ENCODE peak calls at places on chromosomes 3 and 15, in ten cellular contexts. M is pancreas, V is GM23248, W is GM06990, Z is transverse colon, X is uterus, L is hepatocyte, J is HCT116, D is GM12878, B is esophagus squamous epithelium. F is an unnamed sample. For H3K36me3, the result is how much of the 10 kb centered on the place peaks cover.

GRCh38 chr3:136954246-136954645 is 3.5 kb upstream of the IL20RB start:
- DNase-seq in M (no peak), V (peak), W (no peak), Z (no peak), X (no peak), L (no peak), J (no peak), D (no peak), B (no peak), F (no peak)

GRCh38 chr15:35362195-35362829 is 183.7 kb downstream of the DPH6 start:
- DNase-seq in M (no peak), V (peak), W (no peak), Z (no peak), X (no peak), L (no peak), J (no peak), D (no peak), B (no peak), F (no peak)

GRCh38 chr15:98996169-98996568 is 11.4 kb downstream of the PGPEP1L start:
- DNase-seq in M (no peak), V (no peak), W (no peak), Z (no peak), X (no peak), L (no peak), J (no peak), D (no peak), B (no peak), F (no peak)

GRCh38 chr3:134652409-134652831 is 1.6 kb upstream of the KY start:
- DNase-seq in M (no peak), V (peak), W (no peak), Z (no peak), X (no peak), L (no peak), J (no peak), D (no peak), B (no peak), F (peak)

GRCh38 chr15:58465866-58466517 is 34.2 kb downstream of the LIPC start:
- DNase-seq in M (no peak), V (peak), W (no peak), Z (no peak), X (no peak), L (no peak), J (no peak), D (no peak), B (no peak), F (no peak)

GRCh38 chr15:63544253-63545026 is 40.0 kb downstream of the USP3 start:
- DNase-seq in M (no peak), V (no peak), W (peak), Z (no peak), X (no peak), L (no peak), J (no peak), D (no peak), B (no peak), F (no peak)

GRCh38 chr15:68638953-68639500 is 60.2 kb downstream of the CORO2B start:
- DNase-seq in M (no peak), V (peak), W (no peak), Z (no peak), X (no peak), L (no peak), J (no peak), D (no peak), B (no peak), F (no peak)

GRCh38 chr3:61562042-61562809 is 855 bp downstream of the PTPRG start:
- DNase-seq in M (peak), V (peak), W (peak), Z (peak), X (no peak), L (peak), J (no peak), D (no peak), B (no peak), F (no peak)

GRCh38 chr15:88719654-88720053 is 80.8 kb downstream of the ISG20 start:
- DNase-seq in M (no peak), V (no peak), W (no peak), Z (no peak), X (no peak), L (no peak), J (no peak), D (no peak), B (no peak), F (no peak)

GRCh38 chr3:141184430-141184829 is 47.2 kb upstream of the PXYLP1 start:
- DNase-seq in M (no peak), V (no peak), W (no peak), Z (no peak), X (no peak), L (no peak), J (no peak), D (no peak), B (no peak), F (no peak)

DNA sequence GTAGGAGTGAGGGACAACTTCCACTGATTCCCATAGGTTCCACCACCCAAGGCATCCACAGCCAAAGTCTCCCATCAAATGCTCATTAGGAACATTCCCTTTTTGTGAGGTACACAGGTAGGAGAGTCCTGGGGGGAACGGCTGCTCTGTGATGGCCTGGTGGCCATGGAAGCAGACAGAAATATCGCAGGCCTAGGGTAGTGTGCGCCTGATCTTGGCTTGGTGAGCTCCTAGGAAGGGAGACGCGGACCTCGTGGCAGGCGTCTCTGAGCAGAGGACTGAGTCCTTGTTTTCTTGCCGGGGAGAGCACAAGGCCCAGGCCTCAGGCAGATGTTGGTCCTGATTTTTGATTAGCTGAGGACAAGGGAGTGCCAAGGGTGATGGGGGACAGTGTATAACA is 99.5 kb downstream of the SNRPN start:
- DNase-seq in M (peak), V (no peak), W (no peak), Z (no peak), X (no peak), L (no peak), J (no peak), D (no peak), B (no peak), F (peak)
- H3K36me3 ChIP-seq in M (under half), V (under half), W (under half), Z (under half), X (under half), L (under half), J (under half), D (under half), B (under half), F (half or more)

GRCh38 chr15:74594455-74594854 is 21.2 kb upstream of the CLK3 start:
- DNase-seq in M (peak), V (no peak), W (no peak), Z (no peak), X (no peak), L (no peak), J (no peak), D (no peak), B (no peak), F (no peak)
- H3K36me3 ChIP-seq in M (under half), V (under half), W (under half), Z (under half), X (under half), L (under half), J (under half), D (under half), B (under half), F (half or more)

DNA sequence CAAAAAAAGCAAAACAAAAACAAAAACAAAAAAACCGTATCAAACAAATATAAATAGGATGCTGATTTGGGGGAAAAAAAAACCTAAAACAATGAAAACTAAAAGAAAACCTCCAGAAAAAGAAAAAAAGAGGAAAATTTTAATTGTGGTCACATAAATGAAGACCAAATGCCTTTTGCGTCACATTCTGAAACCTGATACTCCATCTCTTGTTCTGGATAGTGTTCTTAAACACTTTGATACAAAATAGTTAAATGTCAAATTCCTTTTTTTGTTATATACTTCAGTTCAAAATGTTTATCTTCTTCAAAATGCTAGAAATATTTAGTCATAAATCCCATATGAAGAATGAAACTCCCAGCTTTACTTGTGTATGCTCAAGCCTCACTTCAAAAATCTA is 31.0 kb downstream of the COPS2 start:
- DNase-seq in M (no peak), V (no peak), W (no peak), Z (no peak), X (no peak), L (no peak), J (no peak), D (no peak), B (no peak), F (no peak)
- H3K36me3 ChIP-seq in M (under half), V (half or more), W (under half), Z (under half), X (under half), L (under half), J (under half), D (under half), B (under half), F (half or more)

GRCh38 chr3:52690560-52690959 is 4.7 kb downstream of the GNL3 start:
- DNase-seq in M (no peak), V (no peak), W (no peak), Z (no peak), X (no peak), L (no peak), J (no peak), D (no peak), B (no peak), F (no peak)

GRCh38 chr3:52685285-52685704 is 418 bp downstream of the PBRM1 start:
- DNase-seq in M (peak), V (peak), W (peak), Z (peak), X (peak), L (peak), J (peak), D (no peak), B (no peak), F (peak)

GRCh38 chr3:52685705-52686691 is at the start of the genes GNL3 and PBRM1:
- DNase-seq in M (peak), V (peak), W (peak), Z (peak), X (peak), L (peak), J (peak), D (peak), B (peak), F (peak)

GRCh38 chr3:52689151-52689550 is 3.3 kb downstream of the GNL3 start:
- DNase-seq in M (no peak), V (no peak), W (no peak), Z (no peak), X (no peak), L (no peak), J (no peak), D (no peak), B (no peak), F (no peak)

DNA sequence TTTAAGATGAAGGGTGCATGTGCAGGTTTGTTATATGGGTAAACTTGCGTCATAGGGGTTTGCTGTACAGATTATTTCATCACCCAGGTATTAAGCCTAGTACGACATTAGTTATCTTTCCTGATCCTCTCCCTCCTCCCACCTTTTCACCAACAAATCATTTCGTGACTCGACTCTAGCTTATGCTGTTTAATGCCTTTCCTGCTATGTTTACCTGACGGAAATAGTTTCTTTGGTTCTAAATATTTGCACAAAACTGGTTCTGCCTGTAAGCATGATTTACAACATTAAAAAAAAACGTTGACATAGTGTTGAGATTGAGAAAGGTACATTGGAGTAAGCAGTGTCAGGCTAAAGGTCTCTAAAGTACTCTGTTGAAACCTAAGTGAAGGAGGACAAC is 2.4 kb downstream of the GNL3 start:
- DNase-seq in M (no peak), V (no peak), W (no peak), Z (no peak), X (no peak), L (no peak), J (no peak), D (no peak), B (no peak), F (no peak)
- H3K36me3 ChIP-seq in M (under half), V (half or more), W (under half), Z (half or more), X (under half), L (under half), J (half or more), D (half or more), B (under half), F (half or more)

DNA sequence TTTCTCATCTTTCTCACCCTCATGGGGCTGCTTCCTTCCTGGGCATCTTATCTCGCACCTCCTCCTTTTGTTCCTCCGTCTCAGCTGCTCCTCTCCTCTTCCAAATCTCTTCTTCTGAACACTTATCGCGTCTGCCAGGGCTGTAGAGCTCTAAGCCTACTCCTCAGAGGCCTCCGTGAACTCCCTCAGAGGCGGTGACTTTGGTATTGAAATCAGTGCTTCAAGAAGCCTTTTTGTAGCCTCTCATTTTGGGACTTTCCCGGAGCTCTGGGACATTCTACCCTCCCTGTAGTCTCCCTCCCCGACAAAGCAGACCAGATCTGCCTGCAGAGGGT is 17.6 kb upstream of the CPNE9 start:
- DNase-seq in M (no peak), V (no peak), W (no peak), Z (no peak), X (no peak), L (no peak), J (no peak), D (no peak), B (no peak), F (no peak)
- H3K36me3 ChIP-seq in M (under half), V (under half), W (half or more), Z (half or more), X (under half), L (under half), J (under half), D (under half), B (half or more), F (half or more)

GRCh38 chr3:132504375-132504921 is 87.1 kb downstream of the DNAJC13 start:
- DNase-seq in M (no peak), V (no peak), W (no peak), Z (no peak), X (no peak), L (no peak), J (no peak), D (no peak), B (no peak), F (no peak)
- H3K36me3 ChIP-seq in M (under half), V (half or more), W (under half), Z (half or more), X (under half), L (under half), J (under half), D (under half), B (under half), F (half or more)